ENCODE peak calls at places on chromosomes 1 and 21, in four cellular contexts. I, O, F and J are unnamed samples.

GRCh38 chr1:207817778-207818751 is 66.2 kb downstream of the CD46 start:
- DNase-seq in O (no peak), I (no peak), F (no peak), J (no peak)

GRCh38 chr21:26847951-26848350 is 2.7 kb upstream of the ADAMTS1 start:
- DNase-seq in I (no peak), F (no peak), O (no peak), J (no peak)

GRCh38 chr1:76433528-76433927 is 359.0 kb downstream of the ST6GALNAC3 start:
- DNase-seq in I (no peak), F (peak), O (no peak), J (no peak)

GRCh38 chr1:206502403-206502802 is 4.9 kb upstream of the RASSF5 start:
- DNase-seq in F (no peak), O (no peak), I (no peak), J (no peak)

GRCh38 chr21:34113842-34114241 is 40.5 kb downstream of the MRPS6 start:
- DNase-seq in I (no peak), O (no peak), F (no peak), J (no peak)

GRCh38 chr1:198123146-198123545 is 33.7 kb upstream of the NEK7 start:
- DNase-seq in O (no peak), F (peak), I (no peak), J (no peak)

GRCh38 chr1:33784876-33785275 is 79.0 kb upstream of the HMGB4 start:
- DNase-seq in I (no peak), F (no peak), O (no peak), J (no peak)

GRCh38 chr1:179384027-179384426 is 18.3 kb downstream of the AXDND1 start:
- DNase-seq in O (no peak), F (no peak), I (no peak), J (no peak)

GRCh38 chr1:112359961-112360767 is 35.9 kb upstream of the CTTNBP2NL start:
- DNase-seq in O (no peak), I (no peak), F (peak), J (no peak)